ENCODE peak calls at places on chromosome 13, in four cellular contexts. B is CD8-positive, alpha-beta memory T cell; U is stomach; J is ovary. M is an unnamed sample. For H3K4me1, the result is how much of the 10 kb centered on the place peaks cover.

GRCh38 chr13:99993660-99994455 is 12.3 kb downstream of the ZIC2 start:
- DNase-seq in B (no peak), U (no peak), J (no peak), M (peak)

GRCh38 chr13:44819245-44819644 is 170.0 kb downstream of the NUFIP1 start:
- DNase-seq in B (no peak), U (no peak), J (no peak), M (no peak)

GRCh38 chr13:81639984-81640582 is 1299.2 kb upstream of the SPRY2 start:
- DNase-seq in B (no peak), U (no peak), J (no peak), M (peak)

GRCh38 chr13:44822291-44822690 is 167.0 kb downstream of the NUFIP1 start:
- DNase-seq in B (no peak), U (no peak), J (no peak), M (no peak)

GRCh38 chr13:28423010-28423409 is 71.9 kb downstream of the FLT1 start:
- DNase-seq in B (no peak), U (no peak), J (no peak), M (no peak)

GRCh38 chr13:44448875-44449274 is 75.3 kb downstream of the SERP2 start:
- DNase-seq in B (no peak), U (no peak), J (no peak), M (no peak)

GRCh38 chr13:34246511-34246910 is 428.6 kb downstream of the RFC3 start:
- DNase-seq in B (no peak), U (no peak), J (no peak), M (no peak)

GRCh38 chr13:38787550-38787949 is 100.7 kb downstream of the FREM2 start:
- DNase-seq in B (no peak), U (no peak), J (no peak), M (no peak)

GRCh38 chr13:19155321-19155861 is 26.2 kb downstream of the TUBA3C start:
- DNase-seq in B (no peak), U (peak), J (no peak), M (no peak)

GRCh38 chr13:111645598-111646463 is 325.4 kb downstream of the TEX29 start:
- DNase-seq in B (no peak), U (no peak), J (no peak), M (no peak)

GRCh38 chr13:44768233-44768632 is 192.1 kb upstream of the TSC22D1 start:
- DNase-seq in B (no peak), U (no peak), J (no peak), M (no peak)

GRCh38 chr13:101453784-101454201 is 1.3 kb downstream of the ITGBL1 start:
- DNase-seq in B (no peak), U (peak), J (peak), M (no peak)

GRCh38 chr13:80590551-80590950 is 249.6 kb upstream of the SPRY2 start:
- DNase-seq in B (no peak), U (no peak), J (no peak), M (no peak)

GRCh38 chr13:65468628-65469027 is 1761.5 kb downstream of the PCDH9 start:
- DNase-seq in B (no peak), U (no peak), J (no peak), M (no peak)

GRCh38 chr13:97889803-97890202 is 63.7 kb upstream of the IPO5 start:
- DNase-seq in B (no peak), U (no peak), J (no peak), M (no peak)

GRCh38 chr13:41460930-41461329 is 3.6 kb downstream of the RGCC start:
- DNase-seq in B (no peak), U (no peak), J (no peak), M (no peak)
- H3K4me1 ChIP-seq in B (half or more), U (under half), J (under half), M (under half)

GRCh38 chr13:36067619-36068456 is 63.3 kb downstream of the DCLK1 start:
- DNase-seq in B (no peak), U (no peak), J (no peak), M (peak)

GRCh38 chr13:36074659-36075058 is 56.5 kb downstream of the DCLK1 start:
- DNase-seq in B (no peak), U (no peak), J (no peak), M (peak)

GRCh38 chr13:36072536-36072935 is 58.6 kb downstream of the DCLK1 start:
- DNase-seq in B (no peak), U (no peak), J (no peak), M (no peak)

GRCh38 chr13:36072127-36072526 is 59.1 kb downstream of the DCLK1 start:
- DNase-seq in B (no peak), U (no peak), J (no peak), M (peak)

DNA sequence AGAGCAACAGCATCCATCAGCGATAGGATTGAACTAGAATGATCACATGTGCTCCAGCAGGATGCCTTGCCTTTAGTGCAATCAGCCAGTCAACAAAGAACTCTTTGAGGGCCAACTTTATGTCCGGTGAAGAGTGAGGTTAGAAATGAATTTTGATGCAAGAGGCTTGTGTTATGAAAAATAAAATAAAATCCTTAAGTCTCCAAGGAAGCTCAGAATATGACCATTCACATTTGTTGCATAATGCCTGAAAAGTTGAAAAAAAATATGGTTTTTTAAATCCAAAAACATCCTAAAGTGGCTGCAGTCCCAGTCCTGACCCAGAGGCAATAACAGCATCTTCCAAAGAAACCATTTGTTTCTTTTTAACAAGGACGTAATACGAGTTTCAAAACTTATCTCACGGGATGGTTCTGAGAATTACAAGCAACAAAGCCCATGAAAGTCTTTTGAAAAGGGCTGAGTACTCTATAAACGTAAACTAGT is 61.3 kb downstream of the DCLK1 start:
- DNase-seq in B (no peak), U (no peak), J (peak), M (no peak)
- H3K27ac ChIP-seq in B (no peak), U (no peak), J (peak), M (no peak)

GRCh38 chr13:113448885-113449692 is 4.2 kb downstream of the ADPRHL1 start:
- DNase-seq in B (peak), U (peak), J (peak), M (peak)
- H3K4me1 ChIP-seq in B (under half), U (under half), J (under half), M (under half)

GRCh38 chr13:110348751-110349150 is 41.7 kb downstream of the COL4A2 start:
- DNase-seq in B (no peak), U (no peak), J (no peak), M (no peak)

GRCh38 chr13:110350509-110350908 is 43.4 kb downstream of the COL4A2 start:
- DNase-seq in B (no peak), U (no peak), J (no peak), M (no peak)

GRCh38 chr13:110348309-110348625 is 41.2 kb downstream of the COL4A2 start:
- DNase-seq in B (no peak), U (no peak), J (no peak), M (no peak)

GRCh38 chr13:110347535-110348308 is 40.6 kb downstream of the COL4A2 start:
- DNase-seq in B (no peak), U (no peak), J (no peak), M (peak)

GRCh38 chr13:110349239-110349638 is 42.2 kb downstream of the COL4A2 start:
- DNase-seq in B (no peak), U (no peak), J (no peak), M (no peak)
- H3K27ac ChIP-seq in B (no peak), U (peak), J (no peak), M (no peak)

DNA sequence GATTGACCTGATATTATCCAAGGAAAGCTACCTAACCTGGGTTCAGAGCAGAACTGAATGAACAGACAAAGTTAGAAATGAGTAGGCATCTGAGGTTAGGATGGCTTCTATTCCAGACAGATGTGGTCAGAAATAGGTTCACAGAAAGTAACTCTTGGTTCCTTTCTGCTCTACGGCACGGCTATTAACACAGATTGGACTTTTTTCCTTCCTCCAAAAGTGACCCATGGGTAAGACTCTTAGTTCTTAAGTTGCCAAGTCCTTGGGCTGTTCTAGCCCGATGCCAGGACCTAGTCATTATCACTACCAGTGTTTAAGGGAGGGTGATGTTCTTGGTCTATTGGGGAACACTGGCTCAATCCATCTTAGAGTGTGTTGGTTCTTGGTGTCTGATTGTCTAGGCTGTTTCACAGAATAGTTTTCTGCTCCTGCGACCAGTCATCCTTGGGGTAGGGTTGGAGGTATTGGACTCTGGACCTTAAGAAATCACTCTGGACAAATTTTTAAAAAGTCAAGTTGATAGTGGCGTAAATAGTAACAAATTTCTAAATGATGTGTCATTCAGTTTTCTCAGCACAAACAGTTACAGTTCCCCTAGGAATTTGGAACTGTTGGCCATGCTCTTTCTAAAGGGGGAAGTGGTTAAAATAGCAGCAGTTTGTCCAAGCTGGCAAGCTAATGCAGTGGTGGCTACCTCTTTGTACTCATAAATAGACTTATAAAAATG is 60.1 kb upstream of the MYCBP2 start:
- DNase-seq in B (no peak), U (no peak), J (no peak), M (no peak)
- H3K4me1 ChIP-seq in B (under half), U (under half), J (under half), M (under half)

DNA sequence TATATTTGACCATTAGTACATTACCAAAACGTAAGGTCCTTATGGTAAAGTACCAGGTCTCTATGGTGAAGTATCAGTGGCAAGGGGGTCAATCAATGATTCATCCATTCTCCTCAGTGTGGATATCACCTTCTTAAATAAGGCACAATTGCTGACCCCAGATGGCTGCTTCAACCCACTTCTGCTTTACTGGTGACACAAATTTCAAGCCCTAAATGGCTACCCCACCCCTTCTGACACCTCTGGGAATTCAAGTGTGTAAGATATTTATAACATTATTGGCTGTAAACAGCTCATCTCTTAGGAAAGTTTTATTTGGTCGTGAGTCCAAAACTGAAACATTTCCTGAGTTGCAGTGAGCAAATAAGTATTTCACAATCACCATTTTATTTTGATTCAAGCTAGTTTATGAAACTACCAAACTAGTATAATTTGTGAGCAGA is 7.9 kb upstream of the WBP4 start:
- DNase-seq in B (no peak), U (no peak), J (no peak), M (no peak)
- H3K27ac ChIP-seq in B (no peak), U (peak), J (peak), M (no peak)

DNA sequence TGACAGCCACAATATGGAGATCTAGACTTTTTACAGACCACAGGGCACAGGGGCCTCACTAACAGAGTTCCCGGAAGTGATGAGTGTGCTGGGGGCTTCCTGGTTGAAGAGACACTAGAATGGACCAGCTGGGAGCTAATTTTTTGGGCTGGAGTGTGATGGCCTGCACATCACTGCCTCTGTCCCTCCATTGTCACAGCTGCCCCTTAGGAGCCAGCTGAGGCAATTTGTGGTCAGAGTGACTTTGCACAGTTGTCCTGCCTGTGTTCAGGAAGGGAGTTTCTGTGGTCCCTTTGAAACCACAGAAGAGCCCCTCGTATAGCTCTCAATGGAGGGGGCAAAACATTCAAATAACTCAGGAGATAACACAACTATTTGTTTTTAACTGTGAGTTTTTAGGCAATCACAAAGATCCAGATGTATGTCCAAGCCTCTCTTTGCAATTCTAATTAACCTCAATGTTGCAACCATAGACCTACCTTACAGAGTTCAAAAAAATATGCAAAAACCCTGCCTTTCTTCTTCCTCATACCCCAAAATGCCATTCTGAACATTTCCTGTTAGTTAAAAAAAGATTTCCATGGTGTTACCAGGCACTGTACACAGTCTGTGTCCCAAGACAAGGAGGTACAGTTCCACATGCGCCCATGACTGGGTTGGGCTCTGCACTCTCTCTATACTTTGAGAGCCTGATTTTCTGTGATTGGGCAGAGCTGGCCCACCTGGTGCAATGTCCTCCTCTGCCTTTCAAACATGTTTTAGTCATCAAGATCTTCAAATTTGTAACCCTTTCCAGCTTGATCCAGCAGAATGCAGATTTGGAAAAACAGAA is 2.4 kb downstream of the ALOX5AP start:
- DNase-seq in B (no peak), U (no peak), J (no peak), M (no peak)
- H3K4me1 ChIP-seq in B (half or more), U (under half), J (under half), M (under half)

M was measured in A673.